ENCODE peak calls at places on chromosome 13, in four cellular contexts. W, L, G and E are unnamed samples.

GRCh38 chr13:30346789-30347167 is 39.4 kb upstream of the KATNAL1 start:
- DNase-seq in W (no peak), L (no peak), G (no peak), E (no peak)

GRCh38 chr13:80000679-80001509 is 340.0 kb downstream of the SPRY2 start:
- DNase-seq in W (no peak), L (no peak), G (no peak), E (no peak)

GRCh38 chr13:112711528-112712265 is 21.9 kb downstream of the ATP11A start:
- DNase-seq in W (peak; percentile 74), L (peak; percentile 90), G (peak; percentile 76), E (no peak)

GRCh38 chr13:98677398-98677797 is 75.1 kb downstream of the SLC15A1 start:
- DNase-seq in W (no peak), L (no peak), G (no peak), E (no peak)

GRCh38 chr13:100789481-100789880 is 114.9 kb upstream of the TMTC4 start:
- DNase-seq in W (no peak), L (no peak), G (peak; percentile 20), E (no peak)

GRCh38 chr13:60282708-60283107 is 114.3 kb upstream of the TDRD3 start:
- DNase-seq in W (no peak), L (no peak), G (no peak), E (no peak)

GRCh38 chr13:34671136-34671535 is 270.9 kb upstream of the NBEA start:
- DNase-seq in W (no peak), L (no peak), G (no peak), E (no peak)

GRCh38 chr13:110298221-110298565 is 8.8 kb downstream of the COL4A1 start:
- DNase-seq in W (no peak), L (no peak), G (no peak), E (no peak)

GRCh38 chr13:98576963-98577822 is at the start of gene STK24:
- DNase-seq in W (peak; percentile 75), L (peak; percentile 86), G (peak; percentile 34), E (peak; percentile 82)

GRCh38 chr13:44276061-44276460 is 97.6 kb upstream of the SERP2 start:
- DNase-seq in W (no peak), L (no peak), G (no peak), E (no peak)

GRCh38 chr13:104641309-104641708 is 1575.1 kb upstream of the SLC10A2 start:
- DNase-seq in W (no peak), L (no peak), G (no peak), E (no peak)

GRCh38 chr13:28466151-28466550 is 28.8 kb downstream of the FLT1 start:
- DNase-seq in W (no peak), L (no peak), G (no peak), E (no peak)

GRCh38 chr13:25371608-25372274 is at the start of gene ATP8A2:
- DNase-seq in W (peak; percentile 67), L (peak; percentile 47), G (no peak), E (no peak)

GRCh38 chr13:51844862-51845573 is at the start of gene TMEM272:
- DNase-seq in W (peak; percentile 94), L (peak; percentile 86), G (peak; percentile 43), E (peak; percentile 21)

GRCh38 chr13:110015253-110015652 is 228.9 kb upstream of the IRS2 start:
- DNase-seq in W (no peak), L (no peak), G (no peak), E (no peak)

GRCh38 chr13:112468069-112468468 is 91.9 kb downstream of the SPACA7 start:
- DNase-seq in W (no peak), L (no peak), G (no peak), E (no peak)

GRCh38 chr13:29905845-29906244 is 55.4 kb upstream of the UBL3 start:
- DNase-seq in W (no peak), L (no peak), G (peak; percentile 24), E (no peak)

GRCh38 chr13:94704347-94705080 is 7.8 kb downstream of the SOX21 start:
- DNase-seq in W (peak; percentile 69), L (no peak), G (no peak), E (no peak)

GRCh38 chr13:76189882-76190519 is 553.9 kb downstream of the LMO7 start:
- DNase-seq in W (no peak), L (no peak), G (no peak), E (no peak)

GRCh38 chr13:49517461-49517860 is 21.7 kb downstream of the PHF11 start:
- DNase-seq in W (no peak), L (no peak), G (peak; percentile 26), E (no peak)

GRCh38 chr13:111610879-111611278 is 290.4 kb downstream of the TEX29 start:
- DNase-seq in W (no peak), L (no peak), G (no peak), E (no peak)

GRCh38 chr13:43074824-43075510 is 51.6 kb downstream of the DNAJC15 start:
- DNase-seq in W (no peak), L (no peak), G (no peak), E (no peak)

GRCh38 chr13:83618966-83619365 is 263.3 kb downstream of the SLITRK1 start:
- DNase-seq in W (no peak), L (no peak), G (no peak), E (no peak)

GRCh38 chr13:94967183-94968039 is 255.1 kb upstream of the SOX21 start:
- DNase-seq in W (peak; percentile 81), L (no peak), G (no peak), E (no peak)

GRCh38 chr13:80341771-80342271 is 895 bp upstream of the SPRY2 start:
- DNase-seq in W (no peak), L (no peak), G (peak; percentile 49), E (no peak)

GRCh38 chr13:86006317-86006716 is 207.1 kb upstream of the SLITRK6 start:
- DNase-seq in W (no peak), L (no peak), G (no peak), E (no peak)

GRCh38 chr13:40910324-40911050 is 108.6 kb downstream of the ELF1 start:
- DNase-seq in W (no peak), L (no peak), G (peak; percentile 21), E (no peak)
- TF ChIP-seq JUND in W (no peak), L (no peak), G (no peak), E (no peak)

DNA sequence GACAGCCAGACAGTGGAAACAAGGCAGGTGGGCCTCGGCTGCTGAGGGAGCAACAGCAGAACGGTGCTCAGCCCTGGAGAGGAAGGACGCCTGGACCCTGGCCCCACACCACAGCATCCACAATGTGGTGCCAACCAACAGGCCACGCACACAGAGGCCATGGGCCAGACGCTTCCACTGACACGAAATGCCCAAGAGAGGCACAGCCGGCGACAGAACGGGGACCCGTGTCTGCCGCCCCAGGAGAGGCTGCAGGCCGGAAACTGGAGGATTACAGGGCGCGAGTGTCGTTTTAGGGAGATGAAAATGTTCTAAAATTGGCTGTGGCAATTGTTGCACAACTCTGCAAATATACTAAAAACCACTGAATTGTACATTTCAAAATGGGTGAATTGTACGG is 69.7 kb downstream of the RASA3 start:
- DNase-seq in W (no peak), L (no peak), G (no peak), E (no peak)
- TF ChIP-seq JUND in W (no peak), L (no peak), G (no peak), E (no peak)

GRCh38 chr13:77979721-77980377 is 61.2 kb upstream of the EDNRB start:
- DNase-seq in W (no peak), L (no peak), G (no peak), E (no peak)

GRCh38 chr13:77981191-77981925 is 62.7 kb upstream of the EDNRB start:
- DNase-seq in W (no peak), L (no peak), G (no peak), E (no peak)

GRCh38 chr13:77985866-77986636 is 67.4 kb upstream of the EDNRB start:
- DNase-seq in W (no peak), L (no peak), G (no peak), E (no peak)

GRCh38 chr13:77975358-77976042 is 56.9 kb upstream of the EDNRB start:
- DNase-seq in W (no peak), L (no peak), G (no peak), E (peak; percentile 44)

GRCh38 chr13:77980592-77980991 is 62.0 kb upstream of the EDNRB start:
- DNase-seq in W (no peak), L (no peak), G (no peak), E (no peak)
- TF ChIP-seq JUND in W (no peak), L (no peak), G (no peak), E (no peak)

DNA sequence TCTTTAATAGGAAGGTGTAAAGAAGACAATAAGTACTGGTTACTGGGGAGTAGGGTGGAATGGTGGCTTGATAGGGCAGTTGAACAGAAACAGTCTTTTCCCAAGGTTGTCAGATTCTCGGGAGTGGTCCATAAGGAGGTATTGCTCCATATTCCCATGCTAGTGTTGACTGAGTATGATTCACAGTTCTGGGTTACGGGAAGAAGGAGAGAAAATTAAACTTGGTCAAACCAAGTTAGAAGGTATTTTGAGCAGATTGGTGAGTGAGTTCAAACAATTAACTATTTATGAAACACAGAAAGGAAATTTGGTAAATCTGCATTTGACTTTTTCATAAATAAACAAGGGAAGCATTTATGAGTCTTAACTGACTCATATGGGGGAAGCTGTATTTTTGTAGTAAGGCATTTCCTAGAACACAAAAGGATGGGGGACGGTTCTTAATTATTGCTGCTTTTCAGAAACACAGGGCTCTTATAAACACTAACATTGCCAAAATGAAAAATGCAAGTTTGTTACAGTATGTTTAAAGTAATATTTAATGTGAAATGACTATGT is 2419.4 kb downstream of the PCDH9 start:
- DNase-seq in W (no peak), L (no peak), G (no peak), E (no peak)
- TF ChIP-seq JUND in W (no peak), L (no peak), G (no peak), E (no peak)

DNA sequence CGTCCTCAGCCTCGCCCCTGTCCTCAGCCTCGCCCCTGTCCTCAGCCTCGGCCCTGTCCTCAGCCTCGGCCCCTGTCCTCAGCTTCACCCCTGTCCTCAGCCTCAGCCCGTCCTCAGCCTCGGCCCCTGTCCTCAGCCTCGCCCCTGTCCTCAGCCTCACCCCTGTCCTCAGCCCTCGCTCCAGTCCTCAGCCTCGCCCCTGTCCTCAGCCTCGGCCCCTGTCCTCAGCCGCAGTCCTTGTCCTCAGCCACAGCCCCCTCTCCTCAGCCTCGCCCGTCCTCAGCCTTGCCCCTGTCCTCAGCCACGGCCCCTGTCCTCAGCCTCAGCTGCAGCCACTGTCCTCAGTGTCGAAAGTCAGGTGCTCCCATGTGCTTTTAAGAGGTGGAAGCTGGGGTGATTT is 10.5 kb downstream of the C13orf46 start:
- DNase-seq in W (no peak), L (no peak), G (no peak), E (no peak)
- TF ChIP-seq JUND in W (no peak), L (no peak), G (no peak), E (no peak)

GRCh38 chr13:77449265-77449664 is 86.2 kb upstream of the SCEL start:
- DNase-seq in W (no peak), L (no peak), G (no peak), E (no peak)
- TF ChIP-seq JUND in W (no peak), L (no peak), G (no peak), E (no peak)

GRCh38 chr13:106700007-106700950 is 132.3 kb upstream of the ARGLU1 start:
- DNase-seq in W (no peak), L (no peak), G (no peak), E (no peak)
- TF ChIP-seq JUND in W (no peak), L (no peak), G (no peak), E (no peak)